ENCODE peak calls at places on chromosomes 11 and 22, in five cellular contexts. One of them, this sample, is unnamed.

GRCh38 chr11:95816037-95816436 is 25.7 kb downstream of the CEP57 start:
- DNase-seq in MM.1S: no peak
- DNase-seq in endothelial cell of umbilical vein: no peak
- DNase-seq in A549: no peak
- DNase-seq in neural progenitor cell: no peak
- DNase-seq in this sample: no peak

GRCh38 chr11:14908214-14908880 is 16.3 kb upstream of the CYP2R1 start:
- DNase-seq in neural progenitor cell: peak; percentile 61
- DNase-seq in MM.1S: peak; percentile 60
- DNase-seq in endothelial cell of umbilical vein: peak; percentile 36
- DNase-seq in A549: peak; percentile 64
- DNase-seq in this sample: no peak

GRCh38 chr11:124899376-124900145 is 1.9 kb upstream of the ROBO4 start:
- DNase-seq in endothelial cell of umbilical vein: peak; percentile 56
- DNase-seq in A549: no peak
- DNase-seq in neural progenitor cell: no peak
- DNase-seq in MM.1S: no peak
- DNase-seq in this sample: no peak

GRCh38 chr11:33478111-33478573 is 221.0 kb downstream of the HIPK3 start:
- DNase-seq in A549: no peak
- DNase-seq in endothelial cell of umbilical vein: no peak
- DNase-seq in neural progenitor cell: peak; percentile 5
- DNase-seq in MM.1S: peak; percentile 62
- DNase-seq in this sample: no peak

GRCh38 chr11:115707180-115707905 is 203.1 kb upstream of the CADM1 start:
- DNase-seq in neural progenitor cell: no peak
- DNase-seq in endothelial cell of umbilical vein: no peak
- DNase-seq in A549: no peak
- DNase-seq in MM.1S: no peak
- DNase-seq in this sample: no peak

GRCh38 chr11:35626511-35626910 is 8.3 kb downstream of the FJX1 start:
- DNase-seq in MM.1S: no peak
- DNase-seq in neural progenitor cell: no peak
- DNase-seq in A549: no peak
- DNase-seq in endothelial cell of umbilical vein: no peak
- DNase-seq in this sample: no peak

GRCh38 chr22:43159484-43160178 is 8.3 kb downstream of the TSPO start:
- DNase-seq in endothelial cell of umbilical vein: no peak
- DNase-seq in A549: peak; percentile 22
- DNase-seq in neural progenitor cell: peak; percentile 70
- DNase-seq in MM.1S: no peak
- DNase-seq in this sample: no peak

GRCh38 chr11:24298126-24298525 is 198.7 kb upstream of the LUZP2 start:
- DNase-seq in endothelial cell of umbilical vein: no peak
- DNase-seq in A549: no peak
- DNase-seq in MM.1S: no peak
- DNase-seq in neural progenitor cell: no peak
- DNase-seq in this sample: no peak

GRCh38 chr11:1830119-1830499 is 4.7 kb upstream of the SYT8 start:
- DNase-seq in endothelial cell of umbilical vein: no peak
- DNase-seq in neural progenitor cell: no peak
- DNase-seq in MM.1S: no peak
- DNase-seq in A549: no peak
- DNase-seq in this sample: no peak

GRCh38 chr11:111549196-111549868 is 8.8 kb downstream of the LAYN start:
- DNase-seq in MM.1S: no peak
- DNase-seq in endothelial cell of umbilical vein: no peak
- DNase-seq in A549: no peak
- DNase-seq in neural progenitor cell: no peak
- DNase-seq in this sample: no peak

GRCh38 chr11:17400048-17400775 is 11.8 kb upstream of the KCNJ11 start:
- DNase-seq in neural progenitor cell: no peak
- DNase-seq in A549: no peak
- DNase-seq in MM.1S: no peak
- DNase-seq in endothelial cell of umbilical vein: no peak
- DNase-seq in this sample: no peak

GRCh38 chr22:38860291-38861169 is 11.5 kb downstream of the CBX6 start:
- DNase-seq in A549: no peak
- DNase-seq in endothelial cell of umbilical vein: no peak
- DNase-seq in MM.1S: no peak
- DNase-seq in neural progenitor cell: peak; percentile 30
- DNase-seq in this sample: no peak

GRCh38 chr11:125287467-125288232 is 123.1 kb downstream of the PKNOX2 start:
- DNase-seq in neural progenitor cell: peak; percentile 33
- DNase-seq in MM.1S: no peak
- DNase-seq in endothelial cell of umbilical vein: peak; percentile 38
- DNase-seq in A549: no peak
- DNase-seq in this sample: no peak

GRCh38 chr11:32562839-32563599 is 20.6 kb upstream of the EIF3M start:
- DNase-seq in endothelial cell of umbilical vein: no peak
- DNase-seq in MM.1S: no peak
- DNase-seq in neural progenitor cell: no peak
- DNase-seq in A549: no peak
- DNase-seq in this sample: no peak

GRCh38 chr11:77204792-77205466 is 76.9 kb downstream of the MYO7A start:
- DNase-seq in MM.1S: peak; percentile 2
- DNase-seq in endothelial cell of umbilical vein: no peak
- DNase-seq in neural progenitor cell: no peak
- DNase-seq in A549: no peak
- DNase-seq in this sample: no peak

GRCh38 chr22:41047741-41048140 is 44.7 kb upstream of the EP300 start:
- DNase-seq in endothelial cell of umbilical vein: no peak
- DNase-seq in neural progenitor cell: no peak
- DNase-seq in A549: no peak
- DNase-seq in MM.1S: no peak
- DNase-seq in this sample: no peak

GRCh38 chr11:60069471-60069870 is 13.0 kb downstream of the MS4A3 start:
- DNase-seq in A549: no peak
- DNase-seq in neural progenitor cell: no peak
- DNase-seq in endothelial cell of umbilical vein: no peak
- DNase-seq in MM.1S: no peak
- DNase-seq in this sample: no peak

GRCh38 chr11:80613630-80614029 is 1172.8 kb upstream of the TENM4 start:
- DNase-seq in neural progenitor cell: peak; percentile 39
- DNase-seq in A549: no peak
- DNase-seq in MM.1S: no peak
- DNase-seq in endothelial cell of umbilical vein: no peak
- DNase-seq in this sample: no peak

GRCh38 chr11:133898770-133899115 is 53.4 kb upstream of the SPATA19 start:
- DNase-seq in MM.1S: no peak
- DNase-seq in neural progenitor cell: no peak
- DNase-seq in A549: no peak
- DNase-seq in endothelial cell of umbilical vein: no peak
- DNase-seq in this sample: peak; percentile 12

GRCh38 chr11:93623938-93624337 is 37.5 kb upstream of the CEP295 start:
- DNase-seq in MM.1S: no peak
- DNase-seq in endothelial cell of umbilical vein: no peak
- DNase-seq in A549: no peak
- DNase-seq in neural progenitor cell: no peak
- DNase-seq in this sample: no peak

GRCh38 chr22:45692549-45692948 is 20.9 kb downstream of the ATXN10 start:
- DNase-seq in A549: peak; percentile 60
- DNase-seq in neural progenitor cell: no peak
- DNase-seq in MM.1S: no peak
- DNase-seq in endothelial cell of umbilical vein: peak; percentile 79
- DNase-seq in this sample: no peak

GRCh38 chr11:8604078-8604723 is 10.2 kb upstream of the STK33 start:
- DNase-seq in MM.1S: peak; percentile 67
- DNase-seq in A549: peak; percentile 97
- DNase-seq in neural progenitor cell: peak; percentile 72
- DNase-seq in endothelial cell of umbilical vein: peak; percentile 53
- DNase-seq in this sample: no peak

GRCh38 chr11:126607374-126607773 is 251.9 kb downstream of the ST3GAL4 start:
- DNase-seq in endothelial cell of umbilical vein: peak; percentile 5
- DNase-seq in A549: peak; percentile 44
- DNase-seq in neural progenitor cell: peak; percentile 82
- DNase-seq in MM.1S: peak; percentile 45
- DNase-seq in this sample: no peak

GRCh38 chr22:39308614-39309363 is 10.6 kb downstream of the RPL3 start:
- DNase-seq in endothelial cell of umbilical vein: peak; percentile 88
- DNase-seq in MM.1S: no peak
- DNase-seq in A549: peak; percentile 78
- DNase-seq in neural progenitor cell: no peak
- DNase-seq in this sample: peak; percentile 89

GRCh38 chr22:21677606-21678443 is 12.0 kb downstream of the PPIL2 start:
- DNase-seq in endothelial cell of umbilical vein: no peak
- DNase-seq in MM.1S: no peak
- DNase-seq in A549: no peak
- DNase-seq in neural progenitor cell: no peak
- DNase-seq in this sample: no peak

GRCh38 chr22:46815896-46816721 is 53.7 kb downstream of the TBC1D22A start:
- DNase-seq in A549: no peak
- DNase-seq in endothelial cell of umbilical vein: no peak
- DNase-seq in MM.1S: no peak
- DNase-seq in neural progenitor cell: no peak
- DNase-seq in this sample: peak; percentile 69

GRCh38 chr11:93567406-93567819 is 24.2 kb upstream of the SMCO4 start:
- DNase-seq in neural progenitor cell: no peak
- DNase-seq in endothelial cell of umbilical vein: no peak
- DNase-seq in A549: no peak
- DNase-seq in MM.1S: no peak
- DNase-seq in this sample: peak; percentile 87

GRCh38 chr11:46537121-46537520 is 56.7 kb downstream of the AMBRA1 start:
- DNase-seq in endothelial cell of umbilical vein: no peak
- DNase-seq in MM.1S: no peak
- DNase-seq in neural progenitor cell: peak; percentile 55
- DNase-seq in A549: peak; percentile 29
- DNase-seq in this sample: no peak

GRCh38 chr11:6817668-6818067 is 18.2 kb upstream of the OR6A2 start:
- DNase-seq in A549: no peak
- DNase-seq in MM.1S: no peak
- DNase-seq in endothelial cell of umbilical vein: no peak
- DNase-seq in neural progenitor cell: peak; percentile 68
- DNase-seq in this sample: no peak

GRCh38 chr11:128726464-128727139 is 32.7 kb downstream of the FLI1 start:
- DNase-seq in endothelial cell of umbilical vein: no peak
- DNase-seq in neural progenitor cell: no peak
- DNase-seq in MM.1S: peak; percentile 38
- DNase-seq in A549: no peak
- DNase-seq in this sample: no peak

GRCh38 chr22:40595497-40596234 is 40.9 kb downstream of the MRTFA start:
- DNase-seq in A549: no peak
- DNase-seq in endothelial cell of umbilical vein: no peak
- DNase-seq in neural progenitor cell: no peak
- DNase-seq in MM.1S: no peak
- DNase-seq in this sample: no peak

GRCh38 chr11:124535552-124536232 is 7.8 kb downstream of the OR8B12 start:
- DNase-seq in MM.1S: no peak
- DNase-seq in A549: peak; percentile 11
- DNase-seq in neural progenitor cell: no peak
- DNase-seq in endothelial cell of umbilical vein: no peak
- DNase-seq in this sample: no peak

GRCh38 chr11:94762208-94762607 is 5.9 kb upstream of the AMOTL1 start:
- DNase-seq in MM.1S: peak; percentile 24
- DNase-seq in A549: peak; percentile 44
- DNase-seq in endothelial cell of umbilical vein: peak; percentile 47
- DNase-seq in neural progenitor cell: no peak
- DNase-seq in this sample: no peak

GRCh38 chr22:44181912-44182590 is 1.3 kb downstream of the PARVG start:
- DNase-seq in neural progenitor cell: no peak
- DNase-seq in MM.1S: no peak
- DNase-seq in endothelial cell of umbilical vein: no peak
- DNase-seq in A549: no peak
- DNase-seq in this sample: no peak

GRCh38 chr22:44179989-44180705 is 578 bp upstream of the PARVG start:
- DNase-seq in A549: no peak
- DNase-seq in neural progenitor cell: no peak
- DNase-seq in MM.1S: no peak
- DNase-seq in endothelial cell of umbilical vein: no peak
- DNase-seq in this sample: no peak

GRCh38 chr22:44181033-44181911 is 547 bp downstream of the PARVG start:
- DNase-seq in MM.1S: peak; percentile 27
- DNase-seq in neural progenitor cell: no peak
- DNase-seq in endothelial cell of umbilical vein: no peak
- DNase-seq in A549: no peak
- DNase-seq in this sample: no peak

GRCh38 chr22:44180706-44181032 is at the start of gene PARVG:
- DNase-seq in MM.1S: peak; percentile 66
- DNase-seq in neural progenitor cell: no peak
- DNase-seq in endothelial cell of umbilical vein: no peak
- DNase-seq in A549: no peak
- DNase-seq in this sample: no peak

GRCh38 chr22:44179196-44179988 is 1.3 kb upstream of the PARVG start:
- DNase-seq in MM.1S: no peak
- DNase-seq in A549: no peak
- DNase-seq in endothelial cell of umbilical vein: no peak
- DNase-seq in neural progenitor cell: peak; percentile 63
- DNase-seq in this sample: no peak
- H3K27ac ChIP-seq in MM.1S: no peak overlapping the region
- H3K27ac ChIP-seq in A549: no peak overlapping the region
- H3K27ac ChIP-seq in endothelial cell of umbilical vein: no peak overlapping the region
- H3K27ac ChIP-seq in neural progenitor cell: peak overlapping the region; percentile 85
- H3K27ac ChIP-seq in this sample: no peak overlapping the region

DNA sequence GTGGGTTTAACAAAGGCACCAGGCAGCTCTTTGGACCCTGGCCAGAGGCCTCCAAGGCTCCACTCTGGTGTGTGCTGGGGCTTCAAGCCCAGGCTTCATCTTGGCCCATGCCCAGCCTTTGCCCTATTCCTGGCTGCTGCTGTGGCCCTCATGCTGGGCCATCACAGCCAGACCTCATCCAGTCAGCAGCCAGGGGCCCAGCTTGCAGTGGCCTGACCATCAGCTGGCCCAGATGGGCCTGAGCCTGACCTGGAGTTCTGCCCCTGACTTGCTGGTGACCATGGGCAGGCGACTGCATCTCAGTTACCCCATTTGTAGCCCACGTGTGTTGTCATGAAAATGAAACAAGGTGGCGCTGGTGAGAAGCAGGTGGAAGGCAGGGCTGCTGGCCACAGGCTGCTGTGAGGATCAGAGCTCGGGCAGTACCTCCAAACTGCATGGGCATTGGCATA is 76.1 kb downstream of the MED15 start:
- DNase-seq in endothelial cell of umbilical vein: no peak
- DNase-seq in MM.1S: peak; percentile 10
- DNase-seq in A549: peak; percentile 20
- DNase-seq in neural progenitor cell: peak; percentile 46
- DNase-seq in this sample: no peak
- TF ChIP-seq CTCF in endothelial cell of umbilical vein: no peak
- TF ChIP-seq CTCF in MM.1S: peak; percentile 27
- TF ChIP-seq CTCF in A549: peak; percentile 17
- TF ChIP-seq CTCF in neural progenitor cell: peak; percentile 48
- TF ChIP-seq CTCF in this sample: no peak

DNA sequence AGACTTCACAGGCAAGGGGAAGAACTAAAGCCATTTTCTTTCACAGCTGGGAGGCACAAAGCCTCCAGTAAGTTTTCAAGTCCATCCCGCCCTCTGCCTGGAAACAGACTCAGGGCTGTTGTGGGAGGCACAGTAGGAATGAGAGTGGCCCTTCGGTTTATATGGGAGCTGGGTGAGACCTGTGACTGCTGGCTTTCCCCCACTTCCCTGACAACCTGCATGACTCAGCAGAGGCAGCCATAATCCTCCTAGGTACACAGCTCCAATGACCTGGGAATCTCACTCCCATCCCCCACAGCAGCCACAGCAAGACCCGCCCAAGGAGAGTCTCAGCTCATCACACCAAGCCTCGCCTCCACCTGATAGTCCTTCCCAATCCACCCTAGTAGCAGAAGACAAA is 12.1 kb upstream of the TMEM45B start:
- DNase-seq in neural progenitor cell: no peak
- DNase-seq in endothelial cell of umbilical vein: no peak
- DNase-seq in MM.1S: no peak
- DNase-seq in A549: no peak
- DNase-seq in this sample: no peak
- H3K27ac ChIP-seq in neural progenitor cell: no peak overlapping the region
- H3K27ac ChIP-seq in endothelial cell of umbilical vein: no peak overlapping the region
- H3K27ac ChIP-seq in MM.1S: no peak overlapping the region
- H3K27ac ChIP-seq in A549: no peak overlapping the region
- H3K27ac ChIP-seq in this sample: no peak overlapping the region

GRCh38 chr22:50141891-50142363 is 28.6 kb upstream of the PANX2 start:
- DNase-seq in endothelial cell of umbilical vein: no peak
- DNase-seq in MM.1S: no peak
- DNase-seq in A549: no peak
- DNase-seq in neural progenitor cell: peak; percentile 76
- DNase-seq in this sample: peak; percentile 54
- TF ChIP-seq CTCF in endothelial cell of umbilical vein: no peak
- TF ChIP-seq CTCF in MM.1S: no peak
- TF ChIP-seq CTCF in A549: no peak
- TF ChIP-seq CTCF in neural progenitor cell: peak; percentile 59
- TF ChIP-seq CTCF in this sample: no peak

This sample was measured in coronary artery.